ENCODE peak calls at places on chromosome 13, in ten cellular contexts. T is AG04449, X is tibial nerve, N is mucosa of descending colon, F is fibroblast of mammary gland, G is ascending aorta, P is Peyer's patch, B is foreskin fibroblast, H is transverse colon, L is BE2C. V is an unnamed sample.

GRCh38 chr13:38819053-38819452 is 132.2 kb downstream of the FREM2 start:
- DNase-seq in T (no peak), X (peak; percentile 24), N (no peak), F (no peak), G (no peak), P (no peak), B (no peak), H (no peak), L (no peak), V (no peak)

GRCh38 chr13:32802159-32802558 is 214.1 kb upstream of the KL start:
- DNase-seq in T (no peak), X (no peak), N (no peak), F (no peak), G (no peak), P (no peak), B (no peak), H (no peak), L (no peak), V (no peak)

GRCh38 chr13:112457081-112457480 is 80.9 kb downstream of the SPACA7 start:
- DNase-seq in T (no peak), X (no peak), N (no peak), F (no peak), G (no peak), P (no peak), B (no peak), H (no peak), L (no peak), V (no peak)

GRCh38 chr13:108734676-108735075 is 105.3 kb downstream of the MYO16 start:
- DNase-seq in T (no peak), X (no peak), N (no peak), F (no peak), G (no peak), P (no peak), B (no peak), H (no peak), L (no peak), V (no peak)

GRCh38 chr13:81770868-81771505 is 1430.1 kb upstream of the SPRY2 start:
- DNase-seq in T (no peak), X (no peak), N (no peak), F (no peak), G (no peak), P (no peak), B (no peak), H (no peak), L (no peak), V (no peak)

GRCh38 chr13:47901451-47901850 is 99.6 kb downstream of the SUCLA2 start:
- DNase-seq in T (peak; percentile 36), X (no peak), N (no peak), F (peak; percentile 27), G (no peak), P (no peak), B (no peak), H (no peak), L (no peak), V (no peak)

GRCh38 chr13:23984541-23984940 is 87.2 kb upstream of the C1QTNF9B start:
- DNase-seq in T (no peak), X (no peak), N (no peak), F (no peak), G (no peak), P (no peak), B (no peak), H (no peak), L (no peak), V (no peak)

GRCh38 chr13:44703371-44703770 is 127.2 kb upstream of the TSC22D1 start:
- DNase-seq in T (no peak), X (no peak), N (no peak), F (peak; percentile 85), G (no peak), P (no peak), B (peak; percentile 82), H (no peak), L (no peak), V (no peak)

GRCh38 chr13:46909037-46909436 is 12.2 kb upstream of the HTR2A start:
- DNase-seq in T (no peak), X (no peak), N (no peak), F (no peak), G (no peak), P (no peak), B (no peak), H (no peak), L (no peak), V (peak; percentile 67)

GRCh38 chr13:42333613-42334328 is 61.8 kb downstream of the AKAP11 start:
- DNase-seq in T (no peak), X (no peak), N (peak; percentile 24), F (peak; percentile 65), G (no peak), P (no peak), B (no peak), H (no peak), L (no peak), V (peak; percentile 71)

GRCh38 chr13:95140502-95140901 is 160.7 kb downstream of the ABCC4 start:
- DNase-seq in T (no peak), X (no peak), N (no peak), F (no peak), G (no peak), P (no peak), B (no peak), H (no peak), L (no peak), V (no peak)

GRCh38 chr13:79432086-79432485 is 26.0 kb upstream of the RBM26 start:
- DNase-seq in T (no peak), X (no peak), N (no peak), F (no peak), G (no peak), P (no peak), B (no peak), H (no peak), L (no peak), V (no peak)

GRCh38 chr13:102680842-102681725 is 13.8 kb downstream of the METTL21C start:
- DNase-seq in T (no peak), X (no peak), N (no peak), F (peak; percentile 53), G (no peak), P (no peak), B (peak; percentile 20), H (no peak), L (no peak), V (peak; percentile 56)

GRCh38 chr13:110352735-110353134 is 45.7 kb downstream of the COL4A2 start:
- DNase-seq in T (no peak), X (no peak), N (peak; percentile 64), F (no peak), G (no peak), P (no peak), B (no peak), H (no peak), L (peak; percentile 25), V (no peak)
- TF ChIP-seq CTCF in T (peak; percentile 23), X (no peak), N (no peak), F (peak; percentile 17), G (no peak), P (no peak), B (no peak), H (peak; percentile 19), L (peak; percentile 36), V (peak; percentile 3)

DNA sequence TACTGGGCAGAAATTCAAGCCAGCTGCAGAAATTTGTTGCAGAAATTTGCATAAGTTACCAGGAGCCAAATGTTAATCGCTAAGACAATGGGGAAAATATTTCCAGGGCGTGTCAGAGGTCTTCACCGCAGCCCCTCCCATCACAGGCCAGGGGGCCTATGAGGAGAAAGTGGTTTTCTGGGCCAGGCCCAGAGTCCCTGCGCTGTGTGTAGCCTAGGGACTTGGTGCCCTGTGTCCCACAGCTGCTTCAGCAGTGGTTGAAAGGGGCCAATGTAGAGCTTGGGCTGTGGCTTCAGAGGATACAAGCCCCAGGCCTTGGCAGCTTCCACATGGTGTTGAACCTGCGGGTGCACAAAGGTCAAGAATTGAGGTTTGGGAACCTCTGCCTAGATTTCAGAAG is 278.9 kb upstream of the PCDH9 start:
- DNase-seq in T (no peak), X (no peak), N (no peak), F (no peak), G (no peak), P (no peak), B (no peak), H (no peak), L (no peak), V (no peak)
- H3K4me3 ChIP-seq in T (no peak overlapping the region), X (no peak overlapping the region), N (no peak overlapping the region), F (no peak overlapping the region), G (no peak overlapping the region), P (no peak overlapping the region), B (no peak overlapping the region), H (no peak overlapping the region), L (no peak overlapping the region), V (no peak overlapping the region)

GRCh38 chr13:20908714-20909497 is 6.4 kb upstream of the XPO4 start:
- DNase-seq in T (no peak), X (no peak), N (no peak), F (no peak), G (no peak), P (no peak), B (no peak), H (no peak), L (no peak), V (no peak)

GRCh38 chr13:20902438-20903163 is at the start of gene XPO4:
- DNase-seq in T (no peak), X (peak; percentile 48), N (peak; percentile 89), F (peak; percentile 67), G (peak; percentile 88), P (peak; percentile 83), B (peak; percentile 77), H (peak; percentile 81), L (peak; percentile 88), V (peak; percentile 66)

GRCh38 chr13:20904908-20905307 is 2.4 kb upstream of the XPO4 start:
- DNase-seq in T (no peak), X (no peak), N (no peak), F (no peak), G (no peak), P (no peak), B (no peak), H (no peak), L (no peak), V (no peak)

GRCh38 chr13:20901668-20902437 is 693 bp downstream of the XPO4 start:
- DNase-seq in T (no peak), X (no peak), N (peak; percentile 75), F (peak; percentile 38), G (no peak), P (peak; percentile 71), B (peak; percentile 20), H (peak; percentile 57), L (peak; percentile 68), V (peak; percentile 7)

GRCh38 chr13:20903164-20903475 is 574 bp upstream of the XPO4 start:
- DNase-seq in T (no peak), X (no peak), N (no peak), F (no peak), G (no peak), P (no peak), B (no peak), H (no peak), L (no peak), V (no peak)
- TF ChIP-seq CTCF in T (no peak), X (no peak), N (no peak), F (no peak), G (no peak), P (no peak), B (no peak), H (no peak), L (no peak), V (no peak)

DNA sequence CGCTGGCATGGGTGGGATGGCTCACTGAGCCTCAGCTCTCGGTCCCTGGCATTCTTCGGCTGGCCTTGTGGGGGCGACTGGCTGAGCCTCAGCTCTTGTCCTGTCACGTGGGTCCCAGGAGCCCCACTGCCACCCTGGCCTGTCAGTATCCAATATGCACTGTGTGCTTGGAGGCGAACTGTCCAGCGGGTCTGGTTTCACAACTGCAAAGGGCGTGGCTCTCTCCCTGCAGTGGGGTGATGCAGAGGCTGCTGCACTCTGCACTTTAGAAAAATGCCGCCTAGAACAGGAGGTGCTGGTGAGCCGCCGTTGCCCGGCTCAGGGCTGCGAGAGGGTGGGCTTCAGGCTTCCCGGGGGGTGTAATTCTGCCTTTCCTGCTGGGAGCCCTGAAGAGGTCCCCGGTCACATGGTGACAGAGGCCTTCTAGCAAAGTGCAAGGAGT is 17.0 kb upstream of the TMEM255B start:
- DNase-seq in T (no peak), X (peak; percentile 48), N (peak; percentile 58), F (peak; percentile 58), G (no peak), P (peak; percentile 59), B (peak; percentile 68), H (peak; percentile 55), L (peak; percentile 88), V (peak; percentile 49)
- H3K4me3 ChIP-seq in T (no peak overlapping the region), X (no peak overlapping the region), N (no peak overlapping the region), F (no peak overlapping the region), G (no peak overlapping the region), P (no peak overlapping the region), B (no peak overlapping the region), H (no peak overlapping the region), L (no peak overlapping the region), V (no peak overlapping the region)

V was measured in fibroblast of the aortic adventitia.